ENCODE peak calls at places on chromosomes 7 and 10, in seven cellular contexts. H, X, D, Q, Z, R and F are unnamed samples. For H3K4me1, the result is how much of the 10 kb centered on the place peaks cover.

GRCh38 chr10:97687785-97688781 is 1.0 kb upstream of the AVPI1 start:
- DNase-seq in H (no peak), X (no peak), D (peak), Q (no peak), Z (no peak), R (peak), F (no peak)

GRCh38 chr7:108340856-108341411 is 115.3 kb downstream of the NRCAM start:
- DNase-seq in H (no peak), X (no peak), D (no peak), Q (no peak), Z (no peak), R (no peak), F (no peak)

GRCh38 chr7:42978496-42978895 is 46.3 kb downstream of the MRPL32 start:
- DNase-seq in H (no peak), X (no peak), D (no peak), Q (no peak), Z (no peak), R (peak), F (no peak)

GRCh38 chr7:44533301-44534055 is 7.7 kb downstream of the NPC1L1 start:
- DNase-seq in H (no peak), X (no peak), D (no peak), Q (no peak), Z (no peak), R (peak), F (no peak)

GRCh38 chr7:80379034-80379433 is 132.8 kb downstream of the GNAT3 start:
- DNase-seq in H (no peak), X (no peak), D (no peak), Q (no peak), Z (no peak), R (peak), F (no peak)

GRCh38 chr7:170551-171363 is 21.6 kb upstream of the FAM20C start:
- DNase-seq in H (peak), X (no peak), D (no peak), Q (no peak), Z (peak), R (no peak), F (no peak)

GRCh38 chr7:120729300-120729699 is 128.6 kb downstream of the TSPAN12 start:
- DNase-seq in H (no peak), X (no peak), D (no peak), Q (no peak), Z (no peak), R (no peak), F (no peak)

GRCh38 chr7:64775289-64775688 is 18.9 kb upstream of the ZNF138 start:
- DNase-seq in H (no peak), X (no peak), D (no peak), Q (no peak), Z (no peak), R (no peak), F (no peak)

GRCh38 chr10:8297951-8298350 is 243.5 kb downstream of the GATA3 start:
- DNase-seq in H (no peak), X (no peak), D (no peak), Q (no peak), Z (no peak), R (no peak), F (no peak)

GRCh38 chr7:47376991-47377590 is 204.8 kb downstream of the TNS3 start:
- DNase-seq in H (no peak), X (no peak), D (no peak), Q (no peak), Z (no peak), R (no peak), F (no peak)

GRCh38 chr7:28355553-28356319 is 56.6 kb upstream of the CREB5 start:
- DNase-seq in H (no peak), X (no peak), D (no peak), Q (no peak), Z (no peak), R (no peak), F (no peak)

GRCh38 chr7:38830826-38831225 is 78.2 kb downstream of the VPS41 start:
- DNase-seq in H (no peak), X (no peak), D (no peak), Q (no peak), Z (no peak), R (no peak), F (no peak)

GRCh38 chr7:93697901-93698300 is 123.4 kb upstream of the CALCR start:
- DNase-seq in H (no peak), X (peak), D (no peak), Q (no peak), Z (no peak), R (no peak), F (no peak)

GRCh38 chr10:78178940-78179339 is 145.3 kb downstream of the RPS24 start:
- DNase-seq in H (no peak), X (peak), D (no peak), Q (peak), Z (no peak), R (peak), F (no peak)

GRCh38 chr7:75931676-75932075 is 16.7 kb downstream of the POR start:
- DNase-seq in H (no peak), X (no peak), D (no peak), Q (no peak), Z (no peak), R (no peak), F (no peak)

GRCh38 chr7:29647020-29647654 is 83.5 kb downstream of the PRR15 start:
- DNase-seq in H (no peak), X (peak), D (no peak), Q (no peak), Z (no peak), R (peak), F (no peak)

GRCh38 chr10:44569193-44570091 is 184.5 kb upstream of the CXCL12 start:
- DNase-seq in H (peak), X (no peak), D (no peak), Q (no peak), Z (no peak), R (peak), F (no peak)

GRCh38 chr7:157888579-157888978 is 551.8 kb downstream of the DNAJB6 start:
- DNase-seq in H (no peak), X (no peak), D (no peak), Q (no peak), Z (no peak), R (no peak), F (no peak)

GRCh38 chr10:128540806-128541739 is 414.9 kb upstream of the MKI67 start:
- DNase-seq in H (no peak), X (peak), D (no peak), Q (no peak), Z (peak), R (peak), F (no peak)

GRCh38 chr7:93921190-93921585 is 347 bp upstream of the GNG11 start:
- DNase-seq in H (no peak), X (no peak), D (peak), Q (no peak), Z (no peak), R (peak), F (no peak)

GRCh38 chr7:51644216-51644615 is 327.6 kb upstream of the COBL start:
- DNase-seq in H (no peak), X (no peak), D (no peak), Q (no peak), Z (peak), R (no peak), F (no peak)

GRCh38 chr7:44387427-44387826 is 62.0 kb upstream of the CAMK2B start:
- DNase-seq in H (no peak), X (no peak), D (no peak), Q (no peak), Z (no peak), R (no peak), F (no peak)

GRCh38 chr10:116567335-116567734 is 21.6 kb downstream of the PNLIP start:
- DNase-seq in H (no peak), X (no peak), D (no peak), Q (no peak), Z (no peak), R (no peak), F (no peak)

GRCh38 chr10:30529373-30529998 is 95.5 kb downstream of the MAP3K8 start:
- DNase-seq in H (peak), X (no peak), D (no peak), Q (peak), Z (peak), R (no peak), F (no peak)

GRCh38 chr10:114685456-114685855 is 27.4 kb upstream of the ABLIM1 start:
- DNase-seq in H (no peak), X (peak), D (no peak), Q (no peak), Z (no peak), R (no peak), F (no peak)

GRCh38 chr7:49852619-49853462 is 79.4 kb downstream of the VWC2 start:
- DNase-seq in H (no peak), X (peak), D (peak), Q (peak), Z (peak), R (peak), F (peak)

GRCh38 chr7:44415510-44415909 is 74.9 kb downstream of the NUDCD3 start:
- DNase-seq in H (no peak), X (no peak), D (no peak), Q (no peak), Z (no peak), R (no peak), F (no peak)

GRCh38 chr10:89224697-89225443 is 17.8 kb upstream of the CH25H start:
- DNase-seq in H (no peak), X (peak), D (no peak), Q (no peak), Z (no peak), R (peak), F (peak)

GRCh38 chr10:132916956-132917666 is 25.3 kb downstream of the CFAP46 start:
- DNase-seq in H (no peak), X (no peak), D (no peak), Q (no peak), Z (no peak), R (no peak), F (no peak)

GRCh38 chr7:47461161-47461560 is 120.8 kb downstream of the TNS3 start:
- DNase-seq in H (peak), X (no peak), D (no peak), Q (peak), Z (no peak), R (peak), F (no peak)

GRCh38 chr10:70843333-70843732 is 27.6 kb downstream of the SGPL1 start:
- DNase-seq in H (no peak), X (no peak), D (no peak), Q (no peak), Z (no peak), R (no peak), F (no peak)

GRCh38 chr7:70420263-70420662 is 711.7 kb upstream of the GALNT17 start:
- DNase-seq in H (no peak), X (no peak), D (no peak), Q (no peak), Z (no peak), R (no peak), F (no peak)

GRCh38 chr7:70417061-70417655 is 714.8 kb upstream of the GALNT17 start:
- DNase-seq in H (no peak), X (peak), D (no peak), Q (no peak), Z (no peak), R (no peak), F (no peak)

GRCh38 chr7:70415179-70415972 is 716.6 kb upstream of the GALNT17 start:
- DNase-seq in H (no peak), X (no peak), D (no peak), Q (no peak), Z (no peak), R (no peak), F (no peak)

GRCh38 chr7:70416611-70417010 is 715.3 kb upstream of the GALNT17 start:
- DNase-seq in H (no peak), X (no peak), D (no peak), Q (no peak), Z (no peak), R (no peak), F (no peak)

GRCh38 chr7:70419816-70420215 is 712.1 kb upstream of the GALNT17 start:
- DNase-seq in H (no peak), X (peak), D (no peak), Q (no peak), Z (no peak), R (no peak), F (no peak)
- H3K4me1 ChIP-seq in H (under half), X (under half), D (under half), Q (under half), Z (under half), R (under half), F (under half)

DNA sequence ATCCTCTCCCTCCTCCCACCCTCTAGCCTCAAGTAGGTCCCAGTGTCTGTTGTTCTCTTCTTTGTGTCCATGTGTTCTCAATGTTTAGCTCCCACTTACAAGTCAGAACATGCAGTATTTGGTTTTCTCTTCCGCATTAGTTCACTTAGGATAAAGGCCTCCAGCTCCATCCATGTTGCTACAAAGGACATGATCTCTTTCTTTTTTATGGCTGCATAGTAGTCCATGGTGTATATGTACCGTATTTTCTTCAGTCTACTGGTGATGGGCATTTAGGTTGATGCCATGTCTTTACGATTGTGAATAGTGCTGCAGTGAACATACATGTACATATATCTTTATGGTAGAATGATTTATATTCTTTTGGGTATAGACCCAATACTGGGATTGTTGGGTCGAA is 1.6 kb upstream of the GOT1 start:
- DNase-seq in H (no peak), X (no peak), D (no peak), Q (no peak), Z (no peak), R (no peak), F (no peak)
- H3K4me1 ChIP-seq in H (under half), X (under half), D (under half), Q (under half), Z (under half), R (under half), F (under half)

DNA sequence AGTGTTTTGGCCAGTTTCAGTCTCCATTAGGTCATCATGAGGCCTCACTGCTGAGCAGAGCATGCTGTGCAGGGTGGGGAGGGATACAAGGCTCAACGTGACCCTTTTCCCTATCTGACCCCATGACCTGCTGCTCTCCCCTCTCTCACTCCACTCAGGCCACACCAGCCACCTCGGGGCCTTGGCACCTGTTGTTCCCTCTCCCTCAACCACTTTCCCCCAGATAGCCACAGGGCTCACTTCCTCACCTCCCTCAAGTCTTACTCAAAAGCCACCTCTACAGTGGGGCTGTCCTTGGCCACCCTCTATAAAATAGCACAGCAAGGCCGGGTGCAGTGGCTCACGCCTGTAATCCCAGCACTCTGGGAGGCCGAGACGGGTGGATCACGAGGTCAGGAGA is 13.9 kb downstream of the SH3PXD2A start:
- DNase-seq in H (no peak), X (no peak), D (no peak), Q (no peak), Z (no peak), R (no peak), F (no peak)
- H3K4me1 ChIP-seq in H (under half), X (under half), D (under half), Q (under half), Z (under half), R (half or more), F (under half)

DNA sequence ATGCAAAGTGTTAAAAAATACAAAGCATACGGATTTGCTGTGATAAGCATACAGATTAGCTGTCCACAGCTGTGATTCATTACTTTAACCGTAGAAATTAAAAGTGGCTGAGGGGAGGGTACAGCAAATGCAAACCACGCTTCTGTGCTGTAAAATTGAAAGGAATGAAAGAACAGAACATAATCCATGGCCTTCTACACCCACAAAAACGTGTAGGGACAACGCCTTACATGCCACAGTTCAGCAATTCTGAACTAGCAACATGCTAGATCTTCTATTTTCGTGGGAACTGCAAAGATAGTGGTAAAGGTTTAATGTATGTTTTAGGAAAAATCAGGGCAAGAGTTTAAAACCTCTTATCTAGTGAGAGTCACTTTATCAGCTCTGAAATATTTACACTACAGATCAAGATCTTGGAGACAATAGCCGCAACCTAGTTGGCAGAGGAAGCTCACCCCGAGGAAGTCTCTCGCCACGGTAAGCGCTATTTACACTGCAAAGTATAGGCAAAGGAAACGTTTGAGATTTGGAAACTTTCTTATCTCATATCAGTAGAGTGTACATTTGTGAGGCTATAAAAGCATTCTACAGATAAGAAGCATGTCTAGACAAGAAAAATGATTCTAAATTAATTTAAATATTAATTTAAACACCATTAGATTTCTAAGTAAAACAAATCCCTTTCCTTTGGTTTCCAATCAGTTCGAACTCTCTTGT is 193.6 kb downstream of the MLLT10 start:
- DNase-seq in H (no peak), X (peak), D (peak), Q (no peak), Z (peak), R (peak), F (peak)
- H3K4me1 ChIP-seq in H (under half), X (under half), D (half or more), Q (under half), Z (under half), R (half or more), F (under half)

DNA sequence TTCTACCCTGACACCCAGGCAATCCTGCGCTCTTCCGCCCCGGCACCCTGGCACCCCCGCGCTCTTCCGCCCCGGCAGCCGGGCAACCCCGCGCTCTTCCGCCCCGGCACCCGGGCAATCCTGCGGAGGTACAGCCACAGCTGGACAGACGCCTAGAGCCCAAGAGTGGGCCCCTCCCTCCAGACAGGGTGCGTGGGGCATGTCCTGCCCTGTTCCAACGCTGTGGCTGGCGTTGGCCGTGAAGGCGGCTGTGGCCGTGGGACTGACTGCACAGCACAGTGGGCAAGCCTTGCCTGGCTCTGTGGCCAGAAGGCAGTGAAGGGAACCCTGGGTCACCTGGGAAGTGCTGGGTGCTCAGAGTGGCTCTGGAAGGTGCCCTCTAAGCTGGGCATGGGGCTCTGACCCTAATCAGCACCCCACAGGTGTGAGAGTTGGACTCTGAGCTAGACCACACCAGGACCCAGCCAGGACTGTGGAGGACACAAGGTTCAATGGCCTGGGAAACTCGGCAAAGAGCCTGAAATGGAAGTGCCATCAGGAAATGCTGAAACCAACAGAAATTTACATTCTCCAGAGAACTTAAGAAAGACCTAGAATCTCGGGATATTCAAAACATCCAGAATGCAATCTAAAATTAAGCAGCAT is 253.5 kb downstream of the ELFN1 start:
- DNase-seq in H (no peak), X (no peak), D (no peak), Q (no peak), Z (no peak), R (no peak), F (no peak)
- H3K4me1 ChIP-seq in H (under half), X (under half), D (under half), Q (under half), Z (under half), R (under half), F (under half)

GRCh38 chr10:118139321-118139720 is 92.6 kb upstream of the RAB11FIP2 start:
- DNase-seq in H (no peak), X (no peak), D (no peak), Q (no peak), Z (no peak), R (no peak), F (no peak)
- H3K4me1 ChIP-seq in H (under half), X (under half), D (under half), Q (under half), Z (under half), R (under half), F (under half)

GRCh38 chr7:16921644-16922257 is 40.0 kb upstream of the AGR3 start:
- DNase-seq in H (no peak), X (no peak), D (peak), Q (no peak), Z (no peak), R (no peak), F (no peak)

GRCh38 chr7:16921151-16921550 is 39.4 kb upstream of the AGR3 start:
- DNase-seq in H (no peak), X (no peak), D (peak), Q (no peak), Z (no peak), R (no peak), F (no peak)

GRCh38 chr7:16918288-16918895 is 36.6 kb upstream of the AGR3 start:
- DNase-seq in H (no peak), X (peak), D (peak), Q (no peak), Z (peak), R (peak), F (peak)

GRCh38 chr7:16916733-16917132 is 35.0 kb upstream of the AGR3 start:
- DNase-seq in H (no peak), X (no peak), D (no peak), Q (no peak), Z (no peak), R (no peak), F (no peak)

GRCh38 chr7:16919440-16919839 is 37.7 kb upstream of the AGR3 start:
- DNase-seq in H (no peak), X (no peak), D (no peak), Q (no peak), Z (no peak), R (no peak), F (no peak)
- H3K4me1 ChIP-seq in H (under half), X (under half), D (half or more), Q (under half), Z (under half), R (under half), F (under half)

DNA sequence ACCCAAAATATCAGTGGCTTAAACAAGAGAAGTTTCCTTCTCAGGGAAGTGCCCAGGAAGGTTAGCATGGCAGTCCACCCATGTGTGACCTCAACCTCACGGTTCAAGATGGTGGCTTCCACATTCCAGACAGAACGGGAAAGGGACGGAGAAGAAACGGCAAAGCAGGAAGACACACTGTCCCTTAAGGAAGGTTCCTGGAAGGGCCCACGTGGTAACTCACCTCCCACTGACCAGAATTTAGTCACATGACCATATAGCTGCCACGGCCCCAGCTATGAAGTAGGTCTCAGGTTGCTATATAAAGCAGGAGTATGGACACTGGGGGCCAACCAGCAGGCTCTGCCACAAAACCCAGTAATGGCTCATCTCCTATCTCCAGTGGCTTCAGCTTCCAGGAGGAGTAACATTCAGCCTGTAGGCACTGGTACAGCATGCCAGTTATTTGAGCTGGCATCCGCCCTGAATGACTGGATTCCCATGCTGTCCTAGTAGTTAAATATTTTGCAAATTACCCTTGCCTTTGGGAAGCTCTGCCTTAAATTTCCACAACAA is 278.5 kb upstream of the KLF14 start:
- DNase-seq in H (no peak), X (no peak), D (no peak), Q (no peak), Z (no peak), R (no peak), F (peak)
- H3K4me1 ChIP-seq in H (under half), X (under half), D (half or more), Q (under half), Z (under half), R (under half), F (half or more)

GRCh38 chr10:124755581-124755980 is 11.4 kb upstream of the FAM53B start:
- DNase-seq in H (no peak), X (no peak), D (no peak), Q (no peak), Z (no peak), R (no peak), F (no peak)
- H3K4me1 ChIP-seq in H (under half), X (under half), D (under half), Q (under half), Z (under half), R (under half), F (under half)